ENCODE peak calls at places on chromosomes 16 and 17, in four cellular contexts. I is HepG2, M is K562, G is GM12878. V is an unnamed sample.

GRCh38 chr16:86949630-86950029 is 367.6 kb downstream of the C16orf95 start:
- DNase-seq in I (no peak), M (no peak), G (no peak), V (no peak)

GRCh38 chr17:67534941-67535340 is 157.9 kb downstream of the PITPNC1 start:
- DNase-seq in G (no peak), M (no peak), I (no peak), V (no peak)

GRCh38 chr16:23509763-23510153 is 536 bp downstream of the GGA2 start:
- DNase-seq in G (no peak), M (no peak), I (no peak), V (no peak)

GRCh38 chr17:40699359-40699758 is 4.2 kb downstream of the KRT24 start:
- DNase-seq in M (no peak), G (no peak), I (no peak), V (no peak)

GRCh38 chr16:87690911-87691685 is 74.7 kb downstream of the KLHDC4 start:
- DNase-seq in I (no peak), G (no peak), M (no peak), V (no peak)

GRCh38 chr17:50347087-50347893 is 1.4 kb downstream of the XYLT2 start:
- DNase-seq in M (no peak), G (no peak), I (no peak), V (no peak)

GRCh38 chr17:57106107-57106835 is 21.2 kb downstream of the AKAP1 start:
- DNase-seq in M (no peak), I (peak; percentile 62), G (no peak), V (peak; percentile 57)

GRCh38 chr17:76644995-76645394 is 1.4 kb upstream of the ST6GALNAC1 start:
- DNase-seq in M (no peak), G (no peak), I (no peak), V (no peak)

GRCh38 chr16:70575376-70575775 is 51.8 kb downstream of the SF3B3 start:
- DNase-seq in M (no peak), G (no peak), I (no peak), V (no peak)

GRCh38 chr16:48385272-48385953 is at the start of gene SIAH1:
- DNase-seq in I (peak; percentile 71), G (no peak), M (peak; percentile 91), V (peak; percentile 76)

GRCh38 chr16:28161626-28162025 is 50.1 kb downstream of the XPO6 start:
- DNase-seq in M (no peak), I (no peak), G (no peak), V (no peak)

GRCh38 chr17:6328279-6328678 is 106.6 kb downstream of the AIPL1 start:
- DNase-seq in I (no peak), M (peak; percentile 6), G (no peak), V (no peak)

GRCh38 chr16:15952265-15952711 is 2.9 kb downstream of the ABCC1 start:
- DNase-seq in G (no peak), I (peak; percentile 70), M (no peak), V (no peak)

GRCh38 chr16:234468-235305 is at the start of gene FAM234A:
- DNase-seq in G (peak; percentile 77), M (peak; percentile 93), I (peak; percentile 87), V (peak; percentile 95)

GRCh38 chr17:3738562-3739295 is 15.0 kb downstream of the HASPIN start:
- DNase-seq in M (peak; percentile 28), G (no peak), I (no peak), V (no peak)

GRCh38 chr17:36468903-36469635 is 17.4 kb upstream of the ZNHIT3 start:
- DNase-seq in M (no peak), G (no peak), I (no peak), V (no peak)

GRCh38 chr17:78529871-78530670 is 47.1 kb downstream of the DNAH17 start:
- DNase-seq in G (no peak), M (no peak), I (no peak), V (no peak)

GRCh38 chr16:89931305-89931896 is 8.3 kb downstream of the TUBB3 start:
- DNase-seq in G (no peak), I (no peak), M (no peak), V (no peak)

GRCh38 chr17:77892469-77893143 is 65.9 kb upstream of the TNRC6C start:
- DNase-seq in I (peak; percentile 36), G (no peak), M (peak; percentile 74), V (no peak)

GRCh38 chr17:32486701-32487459 is at the start of gene CDK5R1:
- DNase-seq in I (peak; percentile 41), M (peak; percentile 84), G (no peak), V (peak; percentile 55)

GRCh38 chr17:38897176-38897575 is 27.3 kb downstream of the LASP1 start:
- DNase-seq in G (no peak), M (no peak), I (no peak), V (no peak)

GRCh38 chr16:21277045-21277926 is 804 bp downstream of the CRYM start:
- DNase-seq in M (no peak), G (no peak), I (no peak), V (no peak)

GRCh38 chr17:31425646-31426045 is 34.2 kb downstream of the RAB11FIP4 start:
- DNase-seq in I (peak; percentile 33), M (no peak), G (no peak), V (no peak)

GRCh38 chr16:55502801-55503366 is 6.0 kb upstream of the LPCAT2 start:
- DNase-seq in M (no peak), G (no peak), I (peak; percentile 79), V (no peak)

GRCh38 chr17:4934173-4934979 is 2.3 kb downstream of the GP1BA start:
- DNase-seq in I (peak; percentile 46), M (peak; percentile 30), G (no peak), V (no peak)

GRCh38 chr17:74147436-74147835 is 56.0 kb upstream of the RPL38 start:
- DNase-seq in G (no peak), I (no peak), M (no peak), V (no peak)

GRCh38 chr17:76530489-76530814 is 7.1 kb downstream of the CYGB start:
- DNase-seq in M (no peak), I (no peak), G (no peak), V (no peak)

GRCh38 chr16:64089697-64090096 is 1032.2 kb downstream of the CDH11 start:
- DNase-seq in I (peak; percentile 50), M (no peak), G (no peak), V (no peak)

GRCh38 chr17:15996322-15996721 is 3.2 kb downstream of the ZSWIM7 start:
- DNase-seq in I (no peak), M (no peak), G (no peak), V (no peak)
- TF ChIP-seq HDAC2 in I (no peak), M (no peak), G (no peak), V (no peak)

DNA sequence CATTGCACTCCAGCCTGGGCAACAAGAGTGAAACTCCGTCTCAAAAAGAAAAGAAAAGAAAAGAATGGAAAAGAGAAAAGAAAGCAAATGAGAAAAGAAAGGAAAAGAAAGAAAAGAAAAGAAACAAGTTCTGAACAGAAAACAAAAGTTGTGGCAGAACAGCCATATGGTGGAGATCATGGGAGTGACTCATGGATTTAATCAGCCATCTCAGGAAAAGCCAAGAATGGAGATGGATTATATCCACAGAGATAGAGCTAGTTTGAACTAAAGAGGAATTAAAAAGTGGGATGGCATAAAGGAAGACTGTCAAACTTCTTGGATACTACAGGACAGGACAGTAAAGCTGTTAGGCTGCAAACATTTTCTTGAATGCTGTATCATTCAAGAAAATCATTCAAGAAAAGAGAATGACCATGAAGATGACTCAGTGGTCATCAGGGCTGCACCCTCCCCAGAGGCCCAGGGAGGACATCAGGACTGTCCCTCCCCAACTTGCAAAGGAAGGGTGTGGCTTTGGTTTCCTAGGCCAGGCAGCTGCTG is 120.6 kb downstream of the USP22 start:
- DNase-seq in I (no peak), G (no peak), M (peak; percentile 11), V (peak; percentile 33)
- TF ChIP-seq SMC3 in I (no peak), G (no peak), M (no peak), V (no peak)

DNA sequence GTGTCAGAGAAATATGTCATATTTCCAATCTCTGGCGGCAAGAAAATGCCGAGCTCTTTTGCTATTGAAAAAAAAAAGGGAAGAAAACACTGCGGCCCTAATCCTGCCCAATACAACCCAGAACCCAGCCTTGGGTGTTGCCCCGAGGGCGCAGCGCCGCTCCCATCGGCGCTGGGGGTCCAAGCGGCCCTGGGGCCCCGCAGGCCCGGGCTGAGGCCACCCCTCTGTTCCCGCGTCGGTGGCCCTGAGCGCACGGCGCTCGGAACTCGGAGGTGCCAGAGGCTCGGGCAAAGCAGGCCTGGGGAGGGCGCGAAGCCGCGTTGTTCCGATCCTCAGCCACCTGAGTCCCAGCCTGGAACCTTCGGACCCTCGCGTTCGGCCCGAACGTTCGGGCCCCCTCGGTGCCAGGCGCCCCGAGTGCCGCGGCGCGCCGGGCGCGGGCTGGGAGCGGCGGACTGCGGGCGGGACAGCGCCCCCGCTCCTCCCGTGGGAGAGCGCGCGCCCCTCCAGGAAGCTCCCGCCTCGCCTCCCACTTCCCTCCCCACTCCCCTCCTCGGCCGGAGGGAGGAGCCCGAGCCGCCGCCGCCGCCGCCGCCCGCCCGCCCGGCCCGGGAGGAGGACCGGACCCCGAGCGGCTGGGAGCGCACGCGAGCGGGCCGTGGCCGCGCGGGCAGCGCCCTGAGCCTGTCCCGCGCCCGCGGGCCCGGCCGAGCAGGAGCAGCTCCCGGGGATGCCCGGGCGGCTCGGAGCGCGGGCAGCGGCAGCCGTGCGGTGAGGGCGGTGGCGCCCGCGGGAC is at the start of gene CPNE2:
- DNase-seq in I (no peak), G (no peak), M (peak; percentile 91), V (peak; percentile 71)
- TF ChIP-seq POLR2A in I (no peak), G (no peak), M (no peak), V (peak; percentile 75)

GRCh38 chr17:33756021-33756420 is 462.9 kb upstream of the ASIC2 start:
- DNase-seq in G (no peak), M (no peak), I (no peak), V (no peak)
- TF ChIP-seq HDAC2 in G (no peak), M (no peak), I (no peak), V (no peak)

GRCh38 chr16:1642148-1642547 is 30.0 kb downstream of the CRAMP1 start:
- DNase-seq in I (no peak), G (no peak), M (no peak), V (no peak)

GRCh38 chr16:1642753-1643152 is 30.6 kb downstream of the CRAMP1 start:
- DNase-seq in I (no peak), G (no peak), M (no peak), V (no peak)

GRCh38 chr16:1643521-1643920 is 31.4 kb downstream of the CRAMP1 start:
- DNase-seq in M (no peak), I (no peak), G (no peak), V (no peak)

GRCh38 chr16:1647904-1648303 is 30.2 kb upstream of the JPT2 start:
- DNase-seq in M (no peak), G (no peak), I (no peak), V (no peak)

GRCh38 chr16:1645914-1646525 is 32.1 kb upstream of the JPT2 start:
- DNase-seq in M (peak; percentile 65), I (peak; percentile 15), G (no peak), V (peak; percentile 87)
- TF ChIP-seq SMC3 in M (no peak), I (no peak), G (no peak), V (no peak)